ENCODE peak calls at places on chromosomes 13 and 19, in seven cellular contexts. H is stomach, M is GM23338, P is upper lobe of left lung, X is esophagus muscularis mucosa, A is H1, O is transverse colon. Y is an unnamed sample.

GRCh38 chr19:3857449-3858003 is 11.3 kb downstream of the ZFR2 start:
- DNase-seq in A (no peak), P (no peak), X (no peak), H (no peak), O (no peak), M (no peak), Y (peak; percentile 77)

GRCh38 chr13:23449386-23450162 is 16.1 kb upstream of the SACS start:
- DNase-seq in A (peak; percentile 68), H (no peak), O (no peak), M (peak; percentile 66), P (no peak), X (no peak), Y (no peak)

GRCh38 chr19:952680-953500 is 27.1 kb downstream of the ARID3A start:
- DNase-seq in X (no peak), P (peak; percentile 28), H (no peak), M (peak; percentile 58), O (peak; percentile 68), A (no peak), Y (no peak)

GRCh38 chr19:16714702-16715294 is 4.8 kb upstream of the NWD1 start:
- DNase-seq in H (peak; percentile 64), A (peak; percentile 50), O (peak; percentile 72), M (peak; percentile 76), X (no peak), P (peak; percentile 56), Y (peak; percentile 84)

GRCh38 chr19:1189419-1189818 is 15.4 kb upstream of the SBNO2 start:
- DNase-seq in A (no peak), H (no peak), X (no peak), O (no peak), M (no peak), P (peak; percentile 77), Y (no peak)

GRCh38 chr13:73288596-73288995 is 229.8 kb downstream of the KLF5 start:
- DNase-seq in H (no peak), A (no peak), M (no peak), O (no peak), P (no peak), X (no peak), Y (no peak)

GRCh38 chr13:79404361-79404760 is 1.7 kb downstream of the RBM26 start:
- DNase-seq in M (no peak), O (no peak), A (no peak), H (no peak), X (no peak), P (no peak), Y (no peak)

GRCh38 chr13:50893211-50893852 is 16.3 kb upstream of the RNASEH2B start:
- DNase-seq in P (no peak), X (no peak), O (no peak), M (peak; percentile 46), A (no peak), H (no peak), Y (no peak)

GRCh38 chr13:67971291-67971690 is 741.2 kb upstream of the PCDH9 start:
- DNase-seq in P (no peak), M (peak; percentile 3), X (no peak), A (no peak), H (no peak), O (no peak), Y (no peak)

GRCh38 chr13:99448586-99448985 is 52.7 kb upstream of the TM9SF2 start:
- DNase-seq in O (no peak), A (no peak), P (no peak), M (no peak), X (no peak), H (no peak), Y (no peak)

GRCh38 chr19:40252395-40252794 is 25.9 kb upstream of the CCNP start:
- DNase-seq in P (no peak), H (no peak), X (no peak), O (no peak), M (peak; percentile 65), A (no peak), Y (no peak)

GRCh38 chr19:54172413-54172763 is 572 bp downstream of the TMC4 start:
- DNase-seq in M (no peak), X (no peak), H (no peak), P (peak; percentile 55), O (peak; percentile 57), A (no peak), Y (no peak)

GRCh38 chr13:52161193-52161646 is 1.8 kb upstream of the NEK3 start:
- DNase-seq in P (no peak), M (no peak), O (no peak), A (no peak), H (no peak), X (no peak), Y (no peak)

GRCh38 chr13:76730220-76730619 is 156.0 kb downstream of the KCTD12 start:
- DNase-seq in X (no peak), A (no peak), O (no peak), P (no peak), M (no peak), H (no peak), Y (no peak)

GRCh38 chr13:44758595-44759221 is 182.6 kb upstream of the TSC22D1 start:
- DNase-seq in H (no peak), X (no peak), M (no peak), P (no peak), O (peak; percentile 20), A (no peak), Y (no peak)

GRCh38 chr13:35164324-35164932 is 222.4 kb downstream of the NBEA start:
- DNase-seq in H (no peak), P (no peak), A (no peak), X (no peak), M (peak; percentile 76), O (no peak), Y (no peak)

GRCh38 chr19:10797078-10797477 is 38.9 kb downstream of the TMED1 start:
- DNase-seq in X (no peak), O (no peak), P (no peak), M (no peak), A (no peak), H (no peak), Y (no peak)

GRCh38 chr19:37078717-37079032 is 442 bp downstream of the ZNF420 start:
- DNase-seq in X (no peak), P (no peak), M (no peak), A (no peak), O (no peak), H (no peak), Y (no peak)

GRCh38 chr13:113786262-113786841 is 27.3 kb downstream of the TMEM255B start:
- DNase-seq in X (no peak), P (no peak), M (no peak), H (peak; percentile 8), O (no peak), A (no peak), Y (peak; percentile 38)

GRCh38 chr13:90723381-90723780 is 624.1 kb upstream of the MIR17HG start:
- DNase-seq in O (no peak), H (no peak), X (no peak), P (no peak), A (no peak), M (no peak), Y (no peak)

GRCh38 chr19:58154287-58154678 is 3.7 kb upstream of the ZNF329 start:
- DNase-seq in O (peak; percentile 27), P (peak; percentile 45), H (peak; percentile 26), X (no peak), M (peak; percentile 46), A (no peak), Y (no peak)

GRCh38 chr19:41241859-41242258 is 22.3 kb upstream of the HNRNPUL1 start:
- DNase-seq in P (no peak), H (no peak), X (no peak), A (no peak), O (no peak), M (no peak), Y (no peak)

GRCh38 chr19:6215701-6216235 is 64.0 kb downstream of the MLLT1 start:
- DNase-seq in O (no peak), M (no peak), A (no peak), P (no peak), H (no peak), X (no peak), Y (peak; percentile 61)

GRCh38 chr19:30791116-30791515 is 418.9 kb downstream of the ZNF536 start:
- DNase-seq in P (no peak), X (peak; percentile 91), M (no peak), H (no peak), O (no peak), A (no peak), Y (no peak)

GRCh38 chr13:41456768-41457588 is at the start of gene RGCC:
- DNase-seq in A (no peak), P (peak; percentile 86), M (peak; percentile 83), X (no peak), O (peak; percentile 82), H (peak; percentile 79), Y (peak; percentile 93)

DNA sequence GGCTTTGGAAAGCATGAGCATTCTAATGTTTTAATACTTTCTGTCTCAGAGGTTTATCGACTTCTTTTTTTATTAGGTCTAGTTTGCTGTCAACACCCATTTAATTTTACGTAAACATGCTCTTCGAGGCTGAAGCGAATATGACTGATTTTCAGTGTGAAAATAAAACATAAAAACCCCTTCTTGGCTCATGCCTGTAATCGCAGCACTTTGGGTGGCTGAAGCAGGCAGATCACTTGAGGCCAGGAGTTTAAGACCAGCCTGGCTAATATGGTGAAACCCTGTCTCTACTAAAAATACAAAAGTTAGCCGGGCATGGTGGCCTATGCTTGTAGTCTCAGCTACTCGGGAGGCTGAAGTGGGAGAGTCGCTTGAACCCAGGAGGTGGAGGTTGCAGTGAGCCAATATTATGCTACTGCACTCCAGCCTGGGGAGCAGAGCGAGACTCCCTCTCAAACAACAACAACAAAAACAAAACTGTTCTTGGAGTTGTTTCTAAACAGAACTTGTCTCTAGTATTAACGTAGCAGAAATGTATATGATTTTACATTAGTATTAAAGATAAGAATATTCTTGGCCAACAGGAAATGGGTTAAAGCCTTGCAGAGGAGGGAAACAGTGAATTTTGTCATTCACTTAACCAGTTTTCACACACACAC is 7.1 kb upstream of the IGFL3 start:
- DNase-seq in M (no peak), H (no peak), O (no peak), P (no peak), A (no peak), X (peak; percentile 14), Y (no peak)
- TF ChIP-seq POLR2AphosphoS5 in M (no peak), H (no peak), O (no peak), P (no peak), A (peak; percentile 97), X (no peak), Y (no peak)

DNA sequence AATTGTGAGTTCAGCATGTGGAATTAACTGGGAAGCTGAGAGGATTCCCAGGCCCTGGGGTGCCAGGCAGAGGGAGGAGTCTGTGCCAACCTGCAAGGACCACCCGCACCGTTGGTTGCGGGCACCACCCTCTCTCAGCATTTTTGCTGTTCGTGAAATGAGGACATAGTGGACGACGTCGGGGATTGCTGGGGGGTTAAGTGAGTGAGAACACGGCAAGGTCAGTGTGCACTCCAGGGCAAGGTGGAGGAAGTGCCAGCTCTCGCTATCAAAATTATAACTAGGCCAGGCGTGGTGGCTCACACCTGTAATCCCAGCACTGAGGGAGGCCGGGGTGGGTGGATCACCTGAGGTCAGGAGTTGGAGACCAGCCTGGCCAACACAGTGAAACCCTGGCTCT is 2.2 kb downstream of the FXYD3 start:
- DNase-seq in H (peak; percentile 61), M (no peak), P (peak; percentile 65), O (peak; percentile 61), A (no peak), X (no peak), Y (no peak)
- H3K27ac ChIP-seq in H (peak overlapping the region; percentile 92), M (no peak overlapping the region), P (peak overlapping the region; percentile 87), O (peak overlapping the region; percentile 88), A (no peak overlapping the region), X (peak overlapping the region; percentile 72), Y (no peak overlapping the region)

GRCh38 chr19:45994989-45995714 is at the start of gene CCDC61:
- DNase-seq in M (peak; percentile 100), X (peak; percentile 99), A (peak; percentile 97), P (peak; percentile 93), O (peak; percentile 97), H (peak; percentile 96), Y (peak; percentile 97)
- TF ChIP-seq POLR2AphosphoS5 in M (peak; percentile 83), X (peak; percentile 79), A (peak; percentile 11), P (peak; percentile 77), O (peak; percentile 90), H (peak; percentile 33), Y (peak; percentile 88)

GRCh38 chr13:57631607-57632275 is at the start of gene PCDH17:
- DNase-seq in M (peak; percentile 85), H (peak; percentile 34), O (peak; percentile 7), P (no peak), X (no peak), A (no peak), Y (peak; percentile 73)
- H3K27ac ChIP-seq in M (no peak within 1 kb of the TSS), H (peak within 1 kb of the TSS; percentile 79), O (peak within 1 kb of the TSS; percentile 3), P (peak within 1 kb of the TSS; percentile 82), X (peak within 1 kb of the TSS; percentile 71), A (no peak within 1 kb of the TSS), Y (peak within 1 kb of the TSS; percentile 71)

Y was measured in spleen.